ENCODE peak calls at places on chromosome 20, in eight cellular contexts. H is stromal cell of bone marrow, M is erythroblast, J is left kidney, F is aorta, X is SHP77, Q is NCI-H345, O is psoas muscle. B is an unnamed sample.

GRCh38 chr20:4045741-4046140 is 30.4 kb upstream of the RNF24 start:
- DNase-seq in H (no peak), M (no peak), J (no peak), F (no peak), X (no peak), Q (no peak), O (no peak), B (no peak)

GRCh38 chr20:37446286-37447032 is 74.6 kb upstream of the NNAT start:
- DNase-seq in H (no peak), M (no peak), J (no peak), F (no peak), X (no peak), Q (no peak), O (no peak), B (no peak)

GRCh38 chr20:63082308-63082938 is 75.7 kb upstream of the BHLHE23 start:
- DNase-seq in H (peak), M (peak), J (peak), F (peak), X (no peak), Q (no peak), O (no peak), B (no peak)

GRCh38 chr20:44714701-44715494 is at the start of gene CCN5:
- DNase-seq in H (peak), M (peak), J (no peak), F (peak), X (no peak), Q (peak), O (peak), B (peak)

GRCh38 chr20:571754-572331 is 28.3 kb upstream of the CSNK2A1 start:
- DNase-seq in H (peak), M (no peak), J (peak), F (peak), X (peak), Q (no peak), O (peak), B (peak)

GRCh38 chr20:16732506-16733152 is 2.8 kb downstream of the SNRPB2 start:
- DNase-seq in H (no peak), M (peak), J (no peak), F (no peak), X (no peak), Q (no peak), O (no peak), B (no peak)

GRCh38 chr20:48797275-48797825 is 30.4 kb downstream of the PREX1 start:
- DNase-seq in H (no peak), M (no peak), J (no peak), F (peak), X (no peak), Q (no peak), O (peak), B (no peak)

GRCh38 chr20:31593221-31594001 is 11.7 kb upstream of the ID1 start:
- DNase-seq in H (no peak), M (no peak), J (peak), F (no peak), X (peak), Q (no peak), O (no peak), B (peak)

GRCh38 chr20:38859070-38859690 is 53.7 kb downstream of the PPP1R16B start:
- DNase-seq in H (no peak), M (peak), J (no peak), F (peak), X (no peak), Q (no peak), O (no peak), B (peak)

GRCh38 chr20:38863024-38863851 is 57.7 kb downstream of the PPP1R16B start:
- DNase-seq in H (no peak), M (no peak), J (no peak), F (no peak), X (no peak), Q (no peak), O (no peak), B (peak)

GRCh38 chr20:57173041-57173440 is 93.4 kb downstream of the BMP7 start:
- DNase-seq in H (no peak), M (no peak), J (no peak), F (peak), X (no peak), Q (no peak), O (no peak), B (no peak)

GRCh38 chr20:17611540-17612286 is 41.8 kb downstream of the DSTN start:
- DNase-seq in H (no peak), M (no peak), J (no peak), F (peak), X (peak), Q (no peak), O (no peak), B (peak)

GRCh38 chr20:33415948-33416347 is 14.6 kb upstream of the CDK5RAP1 start:
- DNase-seq in H (no peak), M (peak), J (peak), F (peak), X (peak), Q (no peak), O (peak), B (peak)

GRCh38 chr20:63498950-63499332 is at the start of gene EEF1A2:
- DNase-seq in H (no peak), M (peak), J (peak), F (peak), X (no peak), Q (peak), O (peak), B (no peak)

GRCh38 chr20:34302723-34303528 is at the start of gene AHCY:
- DNase-seq in H (peak), M (peak), J (peak), F (peak), X (peak), Q (peak), O (peak), B (peak)

GRCh38 chr20:45427236-45428149 is 11.6 kb downstream of the PIGT start:
- DNase-seq in H (no peak), M (peak), J (peak), F (no peak), X (no peak), Q (no peak), O (no peak), B (peak)

GRCh38 chr20:11754451-11754850 is 163.2 kb upstream of the BTBD3 start:
- DNase-seq in H (no peak), M (no peak), J (no peak), F (no peak), X (peak), Q (peak), O (no peak), B (no peak)

GRCh38 chr20:36575066-36575743 is 1.8 kb downstream of the TGIF2 start:
- DNase-seq in H (no peak), M (peak), J (peak), F (peak), X (peak), Q (peak), O (peak), B (peak)

GRCh38 chr20:9119776-9120175 is 50.9 kb downstream of the PLCB4 start:
- DNase-seq in H (no peak), M (no peak), J (peak), F (no peak), X (no peak), Q (no peak), O (peak), B (peak)

GRCh38 chr20:22861231-22861980 is 173.7 kb upstream of the SSTR4 start:
- DNase-seq in H (no peak), M (no peak), J (no peak), F (no peak), X (no peak), Q (no peak), O (no peak), B (no peak)